ENCODE peak calls at places on chromosome 6, in six cellular contexts. L, I, Y, B, A and E are unnamed samples.

GRCh38 chr6:17865243-17865642 is 122.2 kb downstream of the KIF13A start:
- DNase-seq in L (no peak), I (no peak), Y (peak; percentile 99), B (no peak), A (peak; percentile 99), E (peak; percentile 37)

GRCh38 chr6:100230115-100230975 is 234.4 kb downstream of the SIM1 start:
- DNase-seq in L (no peak), I (no peak), Y (no peak), B (no peak), A (no peak), E (no peak)

GRCh38 chr6:117910549-117910948 is 3.5 kb downstream of the SLC35F1 start:
- DNase-seq in L (no peak), I (no peak), Y (no peak), B (no peak), A (no peak), E (no peak)

GRCh38 chr6:122609881-122610689 is at the start of gene PKIB:
- DNase-seq in L (peak; percentile 25), I (peak; percentile 53), Y (peak; percentile 68), B (peak; percentile 49), A (peak; percentile 86), E (peak; percentile 31)

GRCh38 chr6:53257001-53257400 is 91.7 kb downstream of the ELOVL5 start:
- DNase-seq in L (no peak), I (no peak), Y (no peak), B (no peak), A (no peak), E (no peak)

GRCh38 chr6:148179786-148180185 is 162.9 kb upstream of the SASH1 start:
- DNase-seq in L (no peak), I (peak; percentile 43), Y (peak; percentile 17), B (no peak), A (peak; percentile 32), E (no peak)

GRCh38 chr6:44496705-44497369 is 109.3 kb downstream of the CDC5L start:
- DNase-seq in L (no peak), I (peak; percentile 64), Y (no peak), B (no peak), A (no peak), E (no peak)

GRCh38 chr6:16769131-16769985 is 8.1 kb upstream of the ATXN1 start:
- DNase-seq in L (peak; percentile 66), I (peak; percentile 85), Y (peak; percentile 95), B (peak; percentile 91), A (peak; percentile 94), E (peak; percentile 31)

GRCh38 chr6:76381612-76382011 is 309.1 kb upstream of the IMPG1 start:
- DNase-seq in L (no peak), I (no peak), Y (no peak), B (no peak), A (no peak), E (no peak)

GRCh38 chr6:157579467-157580031 is 198.6 kb downstream of the ZDHHC14 start:
- DNase-seq in L (no peak), I (peak; percentile 2), Y (peak; percentile 31), B (no peak), A (no peak), E (no peak)

GRCh38 chr6:135250751-135251356 is 69.7 kb downstream of the MYB start:
- DNase-seq in L (no peak), I (no peak), Y (no peak), B (no peak), A (no peak), E (no peak)

GRCh38 chr6:31247813-31248212 is 24.1 kb downstream of the HLA-C start:
- DNase-seq in L (no peak), I (no peak), Y (no peak), B (no peak), A (no peak), E (no peak)

GRCh38 chr6:71457883-71458282 is 169.3 kb downstream of the OGFRL1 start:
- DNase-seq in L (no peak), I (no peak), Y (no peak), B (no peak), A (no peak), E (no peak)

GRCh38 chr6:28807682-28808280 is 116.0 kb downstream of the TRIM27 start:
- DNase-seq in L (no peak), I (peak; percentile 77), Y (peak; percentile 59), B (no peak), A (peak; percentile 71), E (no peak)

GRCh38 chr6:74048387-74048786 is 352.4 kb downstream of the CD109 start:
- DNase-seq in L (no peak), I (no peak), Y (no peak), B (no peak), A (no peak), E (no peak)

GRCh38 chr6:22668717-22669116 is 99.4 kb downstream of the HDGFL1 start:
- DNase-seq in L (no peak), I (no peak), Y (no peak), B (no peak), A (no peak), E (no peak)

GRCh38 chr6:168725821-168726220 is 284.8 kb downstream of the SMOC2 start:
- DNase-seq in L (no peak), I (no peak), Y (no peak), B (no peak), A (no peak), E (no peak)

GRCh38 chr6:10532392-10532791 is 11.2 kb downstream of the GCNT2 start:
- DNase-seq in L (no peak), I (no peak), Y (no peak), B (no peak), A (no peak), E (no peak)

GRCh38 chr6:44247338-44248302 is 719 bp downstream of the HSP90AB1 start:
- DNase-seq in L (peak; percentile 82), I (peak; percentile 49), Y (no peak), B (no peak), A (peak; percentile 50), E (peak; percentile 66)

GRCh38 chr6:87700729-87701675 is 1.0 kb downstream of the AKIRIN2 start:
- DNase-seq in L (peak; percentile 31), I (peak; percentile 86), Y (peak; percentile 82), B (no peak), A (peak; percentile 81), E (peak; percentile 25)

GRCh38 chr6:12543953-12544352 is 172.6 kb upstream of the PHACTR1 start:
- DNase-seq in L (no peak), I (no peak), Y (no peak), B (no peak), A (no peak), E (no peak)

GRCh38 chr6:89411019-89411268 is 1.1 kb downstream of the RRAGD start:
- DNase-seq in L (no peak), I (no peak), Y (no peak), B (no peak), A (no peak), E (no peak)

GRCh38 chr6:135458051-135458450 is 39.5 kb downstream of the AHI1 start:
- DNase-seq in L (no peak), I (peak; percentile 81), Y (no peak), B (no peak), A (no peak), E (no peak)

GRCh38 chr6:146381486-146381885 is 162.1 kb upstream of the RAB32 start:
- DNase-seq in L (no peak), I (no peak), Y (no peak), B (no peak), A (no peak), E (no peak)

GRCh38 chr6:3392930-3393575 is 63.8 kb downstream of the SLC22A23 start:
- DNase-seq in L (no peak), I (no peak), Y (no peak), B (no peak), A (no peak), E (no peak)

DNA sequence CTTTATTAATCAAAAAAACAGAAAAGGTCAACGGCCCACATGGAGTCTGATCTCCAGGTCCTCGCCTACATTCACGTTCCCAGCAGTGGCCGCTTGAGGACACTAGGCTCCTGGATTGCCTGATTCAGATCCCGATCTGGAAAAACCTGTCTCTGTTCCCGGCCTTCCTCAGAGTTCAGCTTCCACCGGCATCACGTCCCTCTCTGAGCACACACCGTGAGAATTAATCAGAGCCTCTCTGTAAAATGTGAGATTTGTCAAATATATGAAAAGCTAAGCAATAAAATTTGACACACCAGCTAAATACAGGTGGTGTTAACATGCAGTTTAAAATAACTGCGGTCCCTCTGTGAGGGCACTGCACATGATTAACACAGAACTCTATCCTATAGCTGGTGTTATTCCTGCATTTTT is 122.8 kb upstream of the COL21A1 start:
- DNase-seq in L (peak; percentile 72), I (peak; percentile 83), Y (peak; percentile 88), B (no peak), A (peak; percentile 94), E (peak; percentile 75)
- TF ChIP-seq CTCF in L (peak; percentile 78), I (peak; percentile 96), Y (peak; percentile 86), B (peak; percentile 66), A (peak; percentile 92), E (peak; percentile 75)

GRCh38 chr6:132247381-132248159 is 153.7 kb downstream of the MOXD1 start:
- DNase-seq in L (no peak), I (peak; percentile 37), Y (peak; percentile 38), B (no peak), A (peak; percentile 5), E (no peak)
- TF ChIP-seq CTCF in L (no peak), I (peak; percentile 6), Y (no peak), B (no peak), A (peak; percentile 17), E (no peak)

DNA sequence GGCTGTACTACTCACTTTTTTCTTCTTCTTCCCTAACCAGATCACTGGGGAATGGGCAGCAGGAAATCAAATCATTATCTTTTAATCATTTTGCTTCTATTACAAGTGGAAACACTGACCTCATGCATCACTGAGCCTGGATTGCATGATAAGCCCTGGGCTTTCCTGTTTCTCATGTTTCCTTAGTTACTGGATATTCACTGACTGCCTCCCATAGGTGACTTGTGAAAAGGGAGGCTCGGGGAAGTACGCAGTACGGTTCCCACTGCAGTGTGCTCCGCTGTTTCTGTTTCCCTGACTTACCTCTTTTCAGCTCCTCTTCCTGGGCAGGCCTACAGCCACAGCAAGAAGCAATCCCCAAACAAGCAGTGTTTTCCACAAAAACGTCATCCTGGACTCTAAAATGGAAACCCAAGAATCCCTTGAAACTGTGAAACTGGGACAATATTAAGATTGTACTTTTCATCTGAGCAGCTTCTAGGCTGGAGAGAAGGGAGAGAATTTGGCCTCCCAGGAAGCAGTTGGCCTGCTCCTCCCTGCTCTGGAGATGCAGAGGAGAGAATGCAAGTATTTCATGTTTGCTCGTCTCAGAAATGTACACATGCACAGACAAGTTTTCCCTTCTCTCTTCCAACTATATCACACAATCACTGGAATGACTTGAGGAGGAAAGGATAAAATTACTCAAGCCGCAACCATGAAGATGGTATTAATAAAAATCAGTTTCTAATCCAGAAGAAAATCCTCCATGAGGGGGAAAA is 13.1 kb downstream of the BTNL2 start:
- DNase-seq in L (peak; percentile 59), I (peak; percentile 50), Y (peak; percentile 86), B (peak; percentile 14), A (peak; percentile 75), E (no peak)
- TF ChIP-seq CTCF in L (peak; percentile 43), I (peak; percentile 1), Y (no peak), B (no peak), A (no peak), E (no peak)

DNA sequence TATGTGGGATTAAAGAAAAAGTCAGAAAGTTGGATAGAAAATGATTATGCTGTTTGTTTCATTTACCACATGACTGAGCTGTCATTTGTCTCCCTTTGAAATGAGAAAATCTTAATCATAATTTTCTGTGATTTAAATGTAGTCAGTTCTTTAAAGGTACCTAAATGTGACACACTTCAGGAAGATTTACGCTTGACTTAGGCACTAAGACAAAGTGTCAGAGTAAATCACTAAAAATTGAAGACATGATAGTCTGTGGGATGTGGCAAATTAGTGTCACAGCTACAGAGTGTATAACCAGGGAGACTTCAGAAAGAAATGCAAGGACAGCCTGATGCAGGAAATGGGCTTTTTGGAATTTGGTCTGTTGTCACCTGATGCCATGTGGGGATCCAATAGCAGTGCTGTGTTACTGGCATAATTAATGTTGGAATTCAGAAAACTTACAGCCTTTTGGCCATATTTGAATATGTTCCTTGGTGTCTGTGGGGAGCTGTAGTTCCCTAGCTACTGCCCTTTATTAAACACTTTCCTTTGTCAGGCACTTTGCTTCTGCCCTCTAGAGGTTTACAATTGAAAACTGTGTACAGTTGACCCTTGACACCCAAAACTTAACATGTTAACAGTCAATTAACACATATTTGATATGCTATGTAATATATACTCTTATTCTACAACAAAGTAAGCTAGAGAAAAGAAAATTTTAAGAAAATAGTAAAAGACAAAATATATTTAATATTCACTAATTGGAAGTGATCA is 493.8 kb downstream of the UTRN start:
- DNase-seq in L (no peak), I (no peak), Y (peak; percentile 21), B (no peak), A (peak; percentile 13), E (no peak)
- TF ChIP-seq CTCF in L (peak; percentile 32), I (peak; percentile 15), Y (no peak), B (peak; percentile 28), A (peak; percentile 25), E (no peak)